ENCODE peak calls at places on chromosomes 2 and 18, in eight cellular contexts. One of them, this sample, is unnamed.

GRCh38 chr18:22324191-22325131 is 93.3 kb downstream of the CTAGE1 start:
- DNase-seq in AG09309: no peak
- DNase-seq in right lobe of liver: no peak
- DNase-seq in Panc1: no peak
- DNase-seq in IMR-90: no peak
- DNase-seq in PC-3: no peak
- DNase-seq in CD8-positive, alpha-beta T cell: no peak
- DNase-seq in foreskin fibroblast: peak
- DNase-seq in this sample: no peak

GRCh38 chr2:133573771-133574170 is 5.5 kb upstream of the NCKAP5 start:
- DNase-seq in AG09309: no peak
- DNase-seq in right lobe of liver: no peak
- DNase-seq in Panc1: no peak
- DNase-seq in IMR-90: no peak
- DNase-seq in PC-3: no peak
- DNase-seq in CD8-positive, alpha-beta T cell: no peak
- DNase-seq in foreskin fibroblast: no peak
- DNase-seq in this sample: no peak

GRCh38 chr18:53382870-53383269 is 841.6 kb downstream of the MBD2 start:
- DNase-seq in AG09309: no peak
- DNase-seq in right lobe of liver: no peak
- DNase-seq in Panc1: no peak
- DNase-seq in IMR-90: no peak
- DNase-seq in PC-3: no peak
- DNase-seq in CD8-positive, alpha-beta T cell: no peak
- DNase-seq in foreskin fibroblast: no peak
- DNase-seq in this sample: no peak

GRCh38 chr2:84805250-84805917 is 75.5 kb downstream of the TRABD2A start:
- DNase-seq in AG09309: no peak
- DNase-seq in right lobe of liver: no peak
- DNase-seq in Panc1: no peak
- DNase-seq in IMR-90: peak
- DNase-seq in PC-3: no peak
- DNase-seq in CD8-positive, alpha-beta T cell: no peak
- DNase-seq in foreskin fibroblast: peak
- DNase-seq in this sample: no peak

GRCh38 chr18:44811586-44812125 is 131.0 kb downstream of the SETBP1 start:
- DNase-seq in AG09309: no peak
- DNase-seq in right lobe of liver: no peak
- DNase-seq in Panc1: no peak
- DNase-seq in IMR-90: no peak
- DNase-seq in PC-3: no peak
- DNase-seq in CD8-positive, alpha-beta T cell: no peak
- DNase-seq in foreskin fibroblast: no peak
- DNase-seq in this sample: no peak

GRCh38 chr2:202608142-202608852 is 26.5 kb upstream of the FAM117B start:
- DNase-seq in AG09309: no peak
- DNase-seq in right lobe of liver: no peak
- DNase-seq in Panc1: no peak
- DNase-seq in IMR-90: no peak
- DNase-seq in PC-3: no peak
- DNase-seq in CD8-positive, alpha-beta T cell: no peak
- DNase-seq in foreskin fibroblast: no peak
- DNase-seq in this sample: no peak

GRCh38 chr2:53231908-53232307 is 535.7 kb upstream of the CHAC2 start:
- DNase-seq in AG09309: no peak
- DNase-seq in right lobe of liver: no peak
- DNase-seq in Panc1: no peak
- DNase-seq in IMR-90: no peak
- DNase-seq in PC-3: peak
- DNase-seq in CD8-positive, alpha-beta T cell: no peak
- DNase-seq in foreskin fibroblast: no peak
- DNase-seq in this sample: no peak

GRCh38 chr2:26903676-26904075 is 55.7 kb downstream of the DPYSL5 start:
- DNase-seq in AG09309: no peak
- DNase-seq in right lobe of liver: no peak
- DNase-seq in Panc1: no peak
- DNase-seq in IMR-90: no peak
- DNase-seq in PC-3: no peak
- DNase-seq in CD8-positive, alpha-beta T cell: no peak
- DNase-seq in foreskin fibroblast: no peak
- DNase-seq in this sample: no peak

GRCh38 chr18:37407571-37407970 is 158.0 kb downstream of the CELF4 start:
- DNase-seq in AG09309: no peak
- DNase-seq in right lobe of liver: no peak
- DNase-seq in Panc1: no peak
- DNase-seq in IMR-90: no peak
- DNase-seq in PC-3: no peak
- DNase-seq in CD8-positive, alpha-beta T cell: no peak
- DNase-seq in foreskin fibroblast: no peak
- DNase-seq in this sample: no peak

GRCh38 chr2:169673106-169673505 is 21.1 kb downstream of the CFAP210 start:
- DNase-seq in AG09309: no peak
- DNase-seq in right lobe of liver: no peak
- DNase-seq in Panc1: no peak
- DNase-seq in IMR-90: no peak
- DNase-seq in PC-3: no peak
- DNase-seq in CD8-positive, alpha-beta T cell: no peak
- DNase-seq in foreskin fibroblast: no peak
- DNase-seq in this sample: no peak

GRCh38 chr2:31996571-31997150 is 14.1 kb downstream of the MEMO1 start:
- DNase-seq in AG09309: no peak
- DNase-seq in right lobe of liver: no peak
- DNase-seq in Panc1: no peak
- DNase-seq in IMR-90: no peak
- DNase-seq in PC-3: no peak
- DNase-seq in CD8-positive, alpha-beta T cell: no peak
- DNase-seq in foreskin fibroblast: no peak
- DNase-seq in this sample: no peak

GRCh38 chr2:98348066-98348561 is 1.9 kb downstream of the CNGA3 start:
- DNase-seq in AG09309: no peak
- DNase-seq in right lobe of liver: no peak
- DNase-seq in Panc1: no peak
- DNase-seq in IMR-90: no peak
- DNase-seq in PC-3: no peak
- DNase-seq in CD8-positive, alpha-beta T cell: no peak
- DNase-seq in foreskin fibroblast: no peak
- DNase-seq in this sample: no peak

GRCh38 chr2:8103085-8103708 is 578.7 kb upstream of the ID2 start:
- DNase-seq in AG09309: no peak
- DNase-seq in right lobe of liver: no peak
- DNase-seq in Panc1: no peak
- DNase-seq in IMR-90: peak
- DNase-seq in PC-3: peak
- DNase-seq in CD8-positive, alpha-beta T cell: no peak
- DNase-seq in foreskin fibroblast: peak
- DNase-seq in this sample: peak

GRCh38 chr2:32775954-32776353 is 148.1 kb downstream of the TTC27 start:
- DNase-seq in AG09309: no peak
- DNase-seq in right lobe of liver: no peak
- DNase-seq in Panc1: no peak
- DNase-seq in IMR-90: no peak
- DNase-seq in PC-3: no peak
- DNase-seq in CD8-positive, alpha-beta T cell: no peak
- DNase-seq in foreskin fibroblast: no peak
- DNase-seq in this sample: no peak

GRCh38 chr2:177078416-177078815 is 134.2 kb upstream of the HNRNPA3 start:
- DNase-seq in AG09309: no peak
- DNase-seq in right lobe of liver: peak
- DNase-seq in Panc1: no peak
- DNase-seq in IMR-90: peak
- DNase-seq in PC-3: no peak
- DNase-seq in CD8-positive, alpha-beta T cell: no peak
- DNase-seq in foreskin fibroblast: peak
- DNase-seq in this sample: peak

GRCh38 chr18:59900222-59901128 is 679 bp downstream of the PMAIP1 start:
- DNase-seq in AG09309: no peak
- DNase-seq in right lobe of liver: peak
- DNase-seq in Panc1: no peak
- DNase-seq in IMR-90: peak
- DNase-seq in PC-3: peak
- DNase-seq in CD8-positive, alpha-beta T cell: peak
- DNase-seq in foreskin fibroblast: peak
- DNase-seq in this sample: peak

DNA sequence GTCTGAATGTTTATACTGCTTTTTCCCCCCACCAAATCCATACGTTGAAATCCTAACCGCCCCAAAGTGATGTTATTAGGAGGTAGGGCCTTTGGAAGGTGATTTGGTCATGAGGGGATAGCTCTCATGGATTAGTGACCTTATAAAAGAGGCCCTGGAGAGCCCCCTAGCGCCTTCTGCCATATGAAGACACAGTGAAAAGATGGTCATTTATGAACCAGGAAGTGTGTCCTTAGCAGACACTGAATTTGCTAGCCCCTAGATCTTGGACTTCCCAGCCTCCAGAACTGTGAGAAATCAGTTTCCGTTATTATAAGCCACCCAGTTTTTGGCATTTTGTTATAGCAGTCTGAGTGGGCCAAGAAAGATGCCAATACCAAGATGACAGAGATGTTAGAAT is 7.2 kb upstream of the TSN start:
- DNase-seq in AG09309: peak
- DNase-seq in right lobe of liver: no peak
- DNase-seq in Panc1: no peak
- DNase-seq in IMR-90: peak
- DNase-seq in PC-3: peak
- DNase-seq in CD8-positive, alpha-beta T cell: no peak
- DNase-seq in foreskin fibroblast: peak
- DNase-seq in this sample: peak
- TF ChIP-seq CTCF in AG09309: peak
- TF ChIP-seq CTCF in right lobe of liver: no peak
- TF ChIP-seq CTCF in Panc1: no peak
- TF ChIP-seq CTCF in IMR-90: peak
- TF ChIP-seq CTCF in PC-3: peak
- TF ChIP-seq CTCF in CD8-positive, alpha-beta T cell: no peak
- TF ChIP-seq CTCF in foreskin fibroblast: peak
- TF ChIP-seq CTCF in this sample: peak

DNA sequence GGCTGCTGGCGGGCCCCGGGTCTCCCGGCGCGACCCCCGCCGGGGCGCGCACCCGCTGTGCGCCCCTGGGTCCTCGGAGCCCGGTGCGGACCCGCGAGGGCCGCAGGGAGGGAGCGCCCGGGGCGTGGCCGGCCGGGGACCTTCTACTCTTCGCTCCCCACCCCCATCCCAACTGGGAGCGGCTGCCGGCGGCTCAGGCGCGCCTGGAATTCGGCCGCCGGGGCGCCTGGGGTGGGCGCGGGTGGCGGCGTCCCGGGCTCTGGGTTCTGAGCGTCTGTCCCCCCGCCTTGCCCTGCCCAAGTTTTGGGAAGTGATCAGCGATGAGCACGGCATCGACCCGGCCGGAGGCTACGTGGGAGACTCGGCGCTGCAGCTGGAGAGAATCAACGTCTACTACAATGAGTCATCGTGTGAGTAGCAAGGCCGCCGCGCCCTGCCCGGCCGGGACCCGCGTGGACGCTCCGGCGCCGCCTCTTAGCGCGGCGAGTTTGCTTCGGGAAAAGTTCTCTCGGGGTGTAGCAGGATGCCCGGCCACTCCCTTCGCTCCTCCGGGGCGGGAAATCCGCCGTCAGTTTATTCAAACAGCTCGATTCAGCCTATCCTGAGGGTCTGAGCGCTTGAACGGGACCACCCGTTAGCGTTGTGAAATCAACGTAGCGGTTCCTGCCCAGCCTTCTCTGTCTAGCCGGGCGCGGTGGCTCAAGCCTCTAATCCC is 502 bp downstream of the TUBB6 start:
- DNase-seq in AG09309: peak
- DNase-seq in right lobe of liver: peak
- DNase-seq in Panc1: no peak
- DNase-seq in IMR-90: peak
- DNase-seq in PC-3: peak
- DNase-seq in CD8-positive, alpha-beta T cell: no peak
- DNase-seq in foreskin fibroblast: peak
- DNase-seq in this sample: no peak
- H3K4me3 ChIP-seq in AG09309: peak
- H3K4me3 ChIP-seq in right lobe of liver: peak
- H3K4me3 ChIP-seq in Panc1: peak
- H3K4me3 ChIP-seq in IMR-90: peak
- H3K4me3 ChIP-seq in PC-3: peak
- H3K4me3 ChIP-seq in CD8-positive, alpha-beta T cell: no peak
- H3K4me3 ChIP-seq in foreskin fibroblast: peak
- H3K4me3 ChIP-seq in this sample: peak

DNA sequence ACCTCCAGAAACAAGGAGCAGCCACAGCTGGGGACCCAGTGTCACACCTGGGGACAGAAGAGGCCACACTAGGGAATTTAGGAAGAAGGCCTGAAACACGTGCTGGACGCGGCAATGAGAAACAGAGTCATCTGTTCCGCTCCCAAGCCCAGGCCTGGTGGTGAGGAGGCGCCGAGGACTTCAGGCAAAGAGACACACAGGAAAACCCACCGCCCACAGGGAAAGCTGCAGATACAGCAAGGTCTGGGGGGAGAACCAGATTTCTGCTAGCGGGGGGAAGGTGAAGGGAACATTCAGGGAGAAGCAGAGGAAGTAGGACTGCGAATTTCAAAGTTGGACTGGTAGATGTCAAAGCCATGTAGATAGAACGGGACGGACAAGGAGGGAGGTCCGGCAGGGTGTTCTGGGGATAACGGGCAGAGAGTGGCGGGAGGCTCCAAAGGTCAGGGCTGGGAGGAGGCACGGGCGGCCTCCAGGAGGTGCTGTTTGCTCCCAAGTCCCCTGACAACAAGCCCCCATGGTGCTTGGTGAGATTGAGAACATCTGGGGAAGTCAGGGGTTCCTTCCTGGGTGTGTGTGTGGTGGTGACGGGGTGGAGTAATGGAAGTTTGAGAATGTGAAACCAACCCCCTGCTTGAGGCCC is 351.7 kb upstream of the MYT1L start:
- DNase-seq in AG09309: no peak
- DNase-seq in right lobe of liver: no peak
- DNase-seq in Panc1: no peak
- DNase-seq in IMR-90: no peak
- DNase-seq in PC-3: no peak
- DNase-seq in CD8-positive, alpha-beta T cell: no peak
- DNase-seq in foreskin fibroblast: no peak
- DNase-seq in this sample: no peak
- TF ChIP-seq CTCF in AG09309: no peak
- TF ChIP-seq CTCF in right lobe of liver: no peak
- TF ChIP-seq CTCF in Panc1: no peak
- TF ChIP-seq CTCF in IMR-90: no peak
- TF ChIP-seq CTCF in PC-3: no peak
- TF ChIP-seq CTCF in CD8-positive, alpha-beta T cell: no peak
- TF ChIP-seq CTCF in foreskin fibroblast: no peak
- TF ChIP-seq CTCF in this sample: no peak

DNA sequence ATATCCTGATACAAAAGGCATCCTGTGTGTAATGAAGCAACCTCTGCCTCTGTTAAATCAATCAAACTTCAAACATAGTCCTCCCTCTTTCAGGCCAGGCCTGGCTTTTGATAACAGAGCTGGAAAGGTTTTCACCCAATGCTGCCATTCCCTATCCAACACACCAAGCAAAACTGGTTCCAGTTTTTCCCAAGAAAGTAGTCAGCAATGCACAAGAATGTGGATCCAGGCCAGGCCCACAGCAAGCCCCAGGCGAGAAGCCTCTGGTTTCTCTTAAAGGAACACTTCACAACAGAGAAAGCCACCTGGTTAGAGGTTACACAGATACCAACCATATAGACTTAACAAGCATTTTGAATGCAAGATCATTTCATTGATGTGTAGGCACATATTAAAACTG is 49.2 kb upstream of the CCDC150 start:
- DNase-seq in AG09309: no peak
- DNase-seq in right lobe of liver: no peak
- DNase-seq in Panc1: no peak
- DNase-seq in IMR-90: peak
- DNase-seq in PC-3: peak
- DNase-seq in CD8-positive, alpha-beta T cell: no peak
- DNase-seq in foreskin fibroblast: no peak
- DNase-seq in this sample: no peak
- H3K4me3 ChIP-seq in AG09309: no peak
- H3K4me3 ChIP-seq in right lobe of liver: no peak
- H3K4me3 ChIP-seq in Panc1: no peak
- H3K4me3 ChIP-seq in IMR-90: no peak
- H3K4me3 ChIP-seq in PC-3: no peak
- H3K4me3 ChIP-seq in CD8-positive, alpha-beta T cell: no peak
- H3K4me3 ChIP-seq in foreskin fibroblast: no peak
- H3K4me3 ChIP-seq in this sample: no peak

This sample was measured in retinal pigment epithelial cell.